ENCODE peak calls at places on chromosome 19, in five cellular contexts. One of them, this sample, is unnamed.

GRCh38 chr19:55406869-55407624 is 541 bp downstream of the UBE2S start:
- DNase-seq in cardiac fibroblast: peak; percentile 50
- DNase-seq in NB4: peak; percentile 45
- DNase-seq in neural progenitor cell: peak; percentile 42
- DNase-seq in NCI-H774: peak; percentile 2
- DNase-seq in this sample: no peak

GRCh38 chr19:44588753-44589112 is 24.6 kb upstream of the IGSF23 start:
- DNase-seq in neural progenitor cell: no peak
- DNase-seq in cardiac fibroblast: no peak
- DNase-seq in NB4: no peak
- DNase-seq in NCI-H774: no peak
- DNase-seq in this sample: no peak

GRCh38 chr19:35346193-35347052 is 1.3 kb upstream of the FFAR1 start:
- DNase-seq in cardiac fibroblast: no peak
- DNase-seq in neural progenitor cell: no peak
- DNase-seq in NB4: no peak
- DNase-seq in NCI-H774: no peak
- DNase-seq in this sample: no peak

GRCh38 chr19:49335071-49335783 is at the start of gene CD37:
- DNase-seq in NCI-H774: no peak
- DNase-seq in NB4: peak; percentile 59
- DNase-seq in cardiac fibroblast: no peak
- DNase-seq in neural progenitor cell: no peak
- DNase-seq in this sample: no peak

GRCh38 chr19:29943615-29944014 is 1.6 kb downstream of the URI1 start:
- DNase-seq in neural progenitor cell: no peak
- DNase-seq in cardiac fibroblast: no peak
- DNase-seq in NB4: no peak
- DNase-seq in NCI-H774: no peak
- DNase-seq in this sample: no peak

GRCh38 chr19:3725640-3726310 is 17.6 kb downstream of the TJP3 start:
- DNase-seq in NB4: no peak
- DNase-seq in NCI-H774: peak; percentile 48
- DNase-seq in neural progenitor cell: peak; percentile 82
- DNase-seq in cardiac fibroblast: no peak
- DNase-seq in this sample: no peak

GRCh38 chr19:30390356-30390988 is 18.3 kb downstream of the ZNF536 start:
- DNase-seq in NCI-H774: no peak
- DNase-seq in cardiac fibroblast: no peak
- DNase-seq in NB4: no peak
- DNase-seq in neural progenitor cell: no peak
- DNase-seq in this sample: no peak

GRCh38 chr19:45215391-45216191 is 29.6 kb downstream of the EXOC3L2 start:
- DNase-seq in NCI-H774: peak; percentile 22
- DNase-seq in NB4: no peak
- DNase-seq in cardiac fibroblast: no peak
- DNase-seq in neural progenitor cell: peak; percentile 47
- DNase-seq in this sample: no peak

GRCh38 chr19:29439688-29440550 is 85.9 kb upstream of the VSTM2B start:
- DNase-seq in NCI-H774: no peak
- DNase-seq in NB4: no peak
- DNase-seq in cardiac fibroblast: no peak
- DNase-seq in neural progenitor cell: no peak
- DNase-seq in this sample: no peak

GRCh38 chr19:52114691-52115090 is 19.1 kb upstream of the ZNF841 start:
- DNase-seq in neural progenitor cell: no peak
- DNase-seq in cardiac fibroblast: no peak
- DNase-seq in NCI-H774: no peak
- DNase-seq in NB4: no peak
- DNase-seq in this sample: no peak

GRCh38 chr19:33904681-33905080 is 108.0 kb downstream of the KCTD15 start:
- DNase-seq in NCI-H774: no peak
- DNase-seq in NB4: no peak
- DNase-seq in cardiac fibroblast: peak; percentile 67
- DNase-seq in neural progenitor cell: peak; percentile 54
- DNase-seq in this sample: no peak

GRCh38 chr19:29143183-29143582 is 69.8 kb downstream of the UQCRFS1 start:
- DNase-seq in neural progenitor cell: no peak
- DNase-seq in NB4: no peak
- DNase-seq in cardiac fibroblast: no peak
- DNase-seq in NCI-H774: no peak
- DNase-seq in this sample: no peak

GRCh38 chr19:40601061-40601973 is at the start of gene LTBP4:
- DNase-seq in NB4: no peak
- DNase-seq in NCI-H774: no peak
- DNase-seq in cardiac fibroblast: peak; percentile 46
- DNase-seq in neural progenitor cell: peak; percentile 72
- DNase-seq in this sample: no peak

GRCh38 chr19:36916991-36917390 is 859 bp downstream of the ZNF568 start:
- DNase-seq in NCI-H774: no peak
- DNase-seq in cardiac fibroblast: peak; percentile 30
- DNase-seq in neural progenitor cell: peak; percentile 11
- DNase-seq in NB4: peak; percentile 3
- DNase-seq in this sample: peak; percentile 0

GRCh38 chr19:8387688-8388611 is 2.2 kb upstream of the RAB11B start:
- DNase-seq in NB4: peak; percentile 15
- DNase-seq in cardiac fibroblast: no peak
- DNase-seq in neural progenitor cell: no peak
- DNase-seq in NCI-H774: peak; percentile 87
- DNase-seq in this sample: no peak

GRCh38 chr19:57665261-57665806 is 3.4 kb upstream of the ZSCAN4 start:
- DNase-seq in cardiac fibroblast: no peak
- DNase-seq in neural progenitor cell: no peak
- DNase-seq in NB4: no peak
- DNase-seq in NCI-H774: peak; percentile 44
- DNase-seq in this sample: no peak

GRCh38 chr19:2261438-2262172 is 5.4 kb upstream of the JSRP1 start:
- DNase-seq in NCI-H774: peak; percentile 20
- DNase-seq in cardiac fibroblast: peak; percentile 51
- DNase-seq in NB4: peak; percentile 64
- DNase-seq in neural progenitor cell: peak; percentile 48
- DNase-seq in this sample: no peak

GRCh38 chr19:1862424-1863307 is 713 bp downstream of the KLF16 start:
- DNase-seq in neural progenitor cell: peak; percentile 77
- DNase-seq in cardiac fibroblast: peak; percentile 36
- DNase-seq in NB4: peak; percentile 52
- DNase-seq in NCI-H774: peak; percentile 9
- DNase-seq in this sample: no peak

GRCh38 chr19:58196911-58197616 is 14.2 kb downstream of the ZNF274 start:
- DNase-seq in NB4: peak; percentile 23
- DNase-seq in neural progenitor cell: no peak
- DNase-seq in cardiac fibroblast: peak; percentile 28
- DNase-seq in NCI-H774: no peak
- DNase-seq in this sample: peak; percentile 9

GRCh38 chr19:7982103-7982502 is 23.3 kb downstream of the ELAVL1 start:
- DNase-seq in cardiac fibroblast: no peak
- DNase-seq in NB4: no peak
- DNase-seq in neural progenitor cell: no peak
- DNase-seq in NCI-H774: no peak
- DNase-seq in this sample: no peak

GRCh38 chr19:48102870-48103751 is 7.5 kb downstream of the PLA2G4C start:
- DNase-seq in NB4: peak; percentile 82
- DNase-seq in cardiac fibroblast: peak; percentile 60
- DNase-seq in neural progenitor cell: peak; percentile 69
- DNase-seq in NCI-H774: peak; percentile 51
- DNase-seq in this sample: peak; percentile 56

GRCh38 chr19:49340069-49340864 is 5.1 kb downstream of the CD37 start:
- DNase-seq in neural progenitor cell: peak; percentile 52
- DNase-seq in NB4: peak; percentile 82
- DNase-seq in cardiac fibroblast: peak; percentile 22
- DNase-seq in NCI-H774: no peak
- DNase-seq in this sample: no peak

GRCh38 chr19:44785271-44785670 is 7.6 kb downstream of the CBLC start:
- DNase-seq in neural progenitor cell: no peak
- DNase-seq in NB4: no peak
- DNase-seq in cardiac fibroblast: no peak
- DNase-seq in NCI-H774: no peak
- DNase-seq in this sample: no peak

This sample was measured in HFFc6.